ENCODE peak calls at places on chromosome 13, in seven cellular contexts. O is kidney glomerular epithelial cell; M is CD4-positive, CD25-positive, alpha-beta regulatory T cell; X is naive thymus-derived CD8-positive, alpha-beta T cell; B is mucosa of descending colon; J is neural crest cell; A is stimulated activated CD4-positive, alpha-beta T cell treated with anti-CD3 and anti-CD28 coated beads, Interleukin-4, amount 100 ng/mL, for 1 hour. V is an unnamed sample.

GRCh38 chr13:33351324-33351723 is 65.8 kb upstream of the STARD13 start:
- DNase-seq in X (no peak), J (no peak), B (peak), M (no peak), O (peak), A (no peak), V (no peak)

GRCh38 chr13:75123428-75123827 is 358.5 kb downstream of the TBC1D4 start:
- DNase-seq in B (no peak), A (no peak), M (no peak), X (no peak), J (no peak), O (no peak), V (no peak)

GRCh38 chr13:35855531-35856019 is 275.6 kb downstream of the DCLK1 start:
- DNase-seq in X (no peak), M (no peak), A (no peak), O (peak), J (no peak), B (no peak), V (no peak)

GRCh38 chr13:29484236-29484635 is 111.3 kb downstream of the SLC7A1 start:
- DNase-seq in A (no peak), O (no peak), X (no peak), B (no peak), M (no peak), J (no peak), V (no peak)

GRCh38 chr13:110495881-110496280 is 65.6 kb downstream of the RAB20 start:
- DNase-seq in B (no peak), M (no peak), O (no peak), A (no peak), X (no peak), J (no peak), V (no peak)

GRCh38 chr13:44713793-44714469 is 137.8 kb upstream of the TSC22D1 start:
- DNase-seq in M (no peak), O (peak), A (no peak), X (no peak), B (no peak), J (no peak), V (no peak)

GRCh38 chr13:33487575-33488243 is 202.2 kb upstream of the STARD13 start:
- DNase-seq in B (peak), J (no peak), A (no peak), M (no peak), O (no peak), X (no peak), V (no peak)

GRCh38 chr13:113239357-113239756 is 29.9 kb downstream of the CUL4A start:
- DNase-seq in O (no peak), X (no peak), M (no peak), J (no peak), A (no peak), B (no peak), V (no peak)

GRCh38 chr13:66501187-66501586 is 728.9 kb downstream of the PCDH9 start:
- DNase-seq in B (no peak), M (no peak), J (no peak), A (no peak), O (peak), X (no peak), V (no peak)

GRCh38 chr13:100646030-100646673 is 28.4 kb downstream of the TMTC4 start:
- DNase-seq in O (peak), M (no peak), X (no peak), B (peak), A (no peak), J (peak), V (no peak)

GRCh38 chr13:91247768-91248167 is 99.7 kb upstream of the MIR17HG start:
- DNase-seq in B (no peak), J (no peak), X (no peak), O (no peak), A (no peak), M (no peak), V (no peak)

GRCh38 chr13:52348081-52348480 is 57.9 kb downstream of the THSD1 start:
- DNase-seq in B (no peak), J (no peak), O (peak), A (no peak), X (no peak), M (no peak), V (no peak)

GRCh38 chr13:111584101-111584500 is 263.7 kb downstream of the TEX29 start:
- DNase-seq in J (no peak), A (no peak), O (no peak), X (no peak), M (no peak), B (peak), V (no peak)

GRCh38 chr13:46866150-46866549 is 30.7 kb downstream of the HTR2A start:
- DNase-seq in X (no peak), A (no peak), J (peak), M (no peak), B (peak), O (peak), V (no peak)

GRCh38 chr13:109803822-109804221 is 17.4 kb upstream of the IRS2 start:
- DNase-seq in M (no peak), O (no peak), B (no peak), X (no peak), J (no peak), A (no peak), V (no peak)

GRCh38 chr13:78478183-78478582 is 125.2 kb downstream of the POU4F1 start:
- DNase-seq in O (no peak), A (no peak), M (no peak), X (no peak), B (no peak), J (no peak), V (no peak)

GRCh38 chr13:106407338-106407737 is 128.1 kb downstream of the EFNB2 start:
- DNase-seq in J (no peak), B (no peak), A (no peak), M (no peak), O (no peak), X (no peak), V (no peak)

GRCh38 chr13:81377926-81378325 is 1037.0 kb upstream of the SPRY2 start:
- DNase-seq in J (no peak), B (no peak), M (no peak), X (no peak), A (no peak), O (no peak), V (no peak)

GRCh38 chr13:104014803-104015645 is 948.8 kb upstream of the SLC10A2 start:
- DNase-seq in A (no peak), B (no peak), X (no peak), O (peak), J (no peak), M (no peak), V (no peak)

GRCh38 chr13:43785681-43786471 is 896 bp downstream of the ENOX1 start:
- DNase-seq in O (peak), B (peak), M (no peak), A (peak), J (peak), X (no peak), V (no peak)